ENCODE peak calls at places on chromosomes 7 and 10, in six cellular contexts. D is GM23338, K is neural progenitor cell, O is PC-3, I is HCT116, X is SK-N-SH. Y is an unnamed sample. For H3K4me1, the result is how much of the 10 kb centered on the place peaks cover.

GRCh38 chr10:132446661-132447445 is 49.9 kb downstream of the PWWP2B start:
- DNase-seq in D (no peak), O (peak), K (no peak), X (peak), I (peak), Y (peak)

GRCh38 chr10:7288060-7288690 is 122.7 kb downstream of the SFMBT2 start:
- DNase-seq in D (no peak), I (no peak), O (peak), K (no peak), X (no peak), Y (no peak)

GRCh38 chr10:94010886-94011285 is 17.2 kb downstream of the PLCE1 start:
- DNase-seq in K (no peak), D (no peak), X (no peak), I (no peak), O (peak), Y (no peak)

GRCh38 chr7:39465055-39465929 is 100.9 kb upstream of the YAE1 start:
- DNase-seq in O (peak), I (peak), X (peak), K (peak), D (peak), Y (peak)

GRCh38 chr10:61994404-61995031 is 93.0 kb downstream of the ARID5B start:
- DNase-seq in X (no peak), K (peak), D (peak), I (no peak), O (no peak), Y (no peak)

GRCh38 chr7:24916463-24917040 is 63.4 kb downstream of the OSBPL3 start:
- DNase-seq in X (no peak), D (peak), K (no peak), O (no peak), I (no peak), Y (no peak)

GRCh38 chr10:43299579-43299978 is 32.7 kb upstream of the RASGEF1A start:
- DNase-seq in K (no peak), I (no peak), D (no peak), O (no peak), X (no peak), Y (no peak)

GRCh38 chr7:158564648-158565005 is 23.0 kb downstream of the PTPRN2 start:
- DNase-seq in X (peak), D (no peak), K (no peak), I (no peak), O (no peak), Y (no peak)

GRCh38 chr7:29274156-29275017 is 79.8 kb downstream of the CHN2 start:
- DNase-seq in I (no peak), X (no peak), K (no peak), D (no peak), O (no peak), Y (no peak)

GRCh38 chr7:149598721-149599308 is 101.2 kb upstream of the ZNF746 start:
- DNase-seq in O (peak), X (peak), I (peak), K (peak), D (peak), Y (peak)

GRCh38 chr10:76311752-76312699 is 880.6 kb downstream of the LRMDA start:
- DNase-seq in O (peak), I (peak), X (peak), K (peak), D (peak), Y (peak)

GRCh38 chr7:139726485-139726869 is 51.3 kb downstream of the HIPK2 start:
- DNase-seq in D (no peak), O (no peak), K (no peak), I (no peak), X (no peak), Y (no peak)

GRCh38 chr7:139725843-139726484 is 51.8 kb downstream of the HIPK2 start:
- DNase-seq in O (no peak), X (no peak), K (no peak), D (no peak), I (no peak), Y (no peak)

GRCh38 chr7:139727151-139727705 is 50.6 kb downstream of the HIPK2 start:
- DNase-seq in D (no peak), X (no peak), K (no peak), I (no peak), O (peak), Y (no peak)

GRCh38 chr7:139730746-139731612 is 46.8 kb downstream of the HIPK2 start:
- DNase-seq in K (peak), D (no peak), O (peak), X (no peak), I (no peak), Y (peak)

DNA sequence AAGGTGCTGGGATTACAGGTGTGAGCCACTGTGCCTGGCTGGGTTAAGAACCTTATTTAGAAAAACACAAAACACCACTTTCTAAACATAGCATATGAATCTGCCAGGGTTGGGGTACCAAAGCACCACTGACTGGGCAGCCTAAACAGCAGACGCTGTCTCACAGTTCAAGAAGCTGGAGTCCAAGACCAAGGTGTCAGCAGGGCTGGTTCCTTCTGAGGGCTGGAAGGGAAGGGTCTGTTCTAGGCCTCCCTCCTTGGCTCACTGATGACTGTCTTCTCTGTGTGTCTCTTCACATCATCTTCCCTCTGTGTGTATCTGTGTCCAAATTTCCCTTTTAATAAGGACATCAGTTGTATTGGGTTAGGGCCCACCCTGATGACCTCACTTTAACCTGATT is 49.6 kb downstream of the HIPK2 start:
- DNase-seq in X (no peak), D (no peak), O (no peak), I (no peak), K (no peak), Y (no peak)
- H3K4me1 ChIP-seq in X (under half), D (under half), O (half or more), I (under half), K (under half), Y (under half)

DNA sequence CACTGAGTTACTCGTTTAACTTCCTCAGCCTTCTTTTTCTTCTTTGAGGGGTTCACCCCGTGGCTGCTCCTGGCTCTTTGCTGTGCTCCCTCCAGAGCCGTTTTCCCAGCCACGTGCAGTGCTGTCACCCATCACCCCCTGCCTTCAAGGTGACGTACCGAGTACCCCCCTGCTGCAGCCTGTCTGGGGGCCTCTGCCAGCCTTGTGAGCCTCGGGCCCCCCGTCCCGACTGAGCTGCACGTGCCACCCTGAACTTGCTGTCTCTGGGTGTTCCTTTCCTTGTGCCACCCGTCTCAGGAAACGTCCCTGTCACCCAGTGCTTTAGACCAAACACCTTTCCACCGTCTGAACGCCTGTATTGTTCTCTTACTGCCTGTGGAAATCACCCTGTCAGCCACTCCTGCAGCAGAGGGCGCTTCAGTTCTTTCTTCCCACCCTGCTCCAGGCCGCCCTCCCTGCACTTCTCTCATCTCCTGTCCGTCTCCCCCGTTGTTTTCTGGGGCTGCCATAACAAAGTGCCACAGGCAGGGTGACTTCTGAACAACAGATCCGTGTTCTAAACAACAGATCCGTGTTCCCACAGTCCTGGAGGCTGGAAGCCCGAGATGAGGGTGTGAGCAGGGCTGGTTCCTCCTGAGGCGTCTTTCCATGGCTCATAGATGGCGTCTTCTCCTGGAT is 44.6 kb downstream of the WDR37 start:
- DNase-seq in K (peak), D (peak), O (no peak), X (peak), I (no peak), Y (no peak)
- TF ChIP-seq EZH2phosphoT487 in K (no peak), D (no peak), O (no peak), X (no peak), I (no peak), Y (no peak)

GRCh38 chr10:68342909-68343516 is 10.3 kb upstream of the PBLD start:
- DNase-seq in O (peak), K (no peak), X (no peak), D (no peak), I (no peak), Y (no peak)
- H3K4me1 ChIP-seq in O (under half), K (under half), X (under half), D (under half), I (under half), Y (under half)

GRCh38 chr7:94338921-94339371 is 55.7 kb upstream of the COL1A2 start:
- DNase-seq in X (no peak), K (no peak), O (peak), D (no peak), I (no peak), Y (no peak)
- TF ChIP-seq EZH2phosphoT487 in X (no peak), K (no peak), O (no peak), D (no peak), I (no peak), Y (no peak)

DNA sequence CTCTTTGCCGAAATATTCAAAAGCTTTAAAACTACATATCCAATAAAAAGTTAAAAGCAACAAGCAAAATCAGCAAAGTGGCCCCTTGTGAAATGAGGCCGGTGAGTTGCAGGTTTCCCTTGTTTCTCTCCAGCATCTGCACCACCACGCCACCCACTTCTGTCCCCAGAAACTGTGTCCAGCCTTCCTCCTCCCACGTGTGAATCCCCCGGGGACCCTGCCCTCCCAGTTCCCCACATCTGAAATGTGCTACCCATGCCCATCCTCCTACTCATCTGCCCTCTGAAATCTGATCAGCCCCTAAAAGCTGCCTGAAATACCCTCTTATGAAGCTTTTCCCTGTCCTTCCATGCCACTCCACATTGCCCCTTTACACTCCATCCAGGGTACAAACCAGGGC is 3.8 kb downstream of the ALOX5 start:
- DNase-seq in K (no peak), D (no peak), I (no peak), X (no peak), O (no peak), Y (no peak)
- H3K4me1 ChIP-seq in K (under half), D (under half), I (under half), X (under half), O (under half), Y (under half)

DNA sequence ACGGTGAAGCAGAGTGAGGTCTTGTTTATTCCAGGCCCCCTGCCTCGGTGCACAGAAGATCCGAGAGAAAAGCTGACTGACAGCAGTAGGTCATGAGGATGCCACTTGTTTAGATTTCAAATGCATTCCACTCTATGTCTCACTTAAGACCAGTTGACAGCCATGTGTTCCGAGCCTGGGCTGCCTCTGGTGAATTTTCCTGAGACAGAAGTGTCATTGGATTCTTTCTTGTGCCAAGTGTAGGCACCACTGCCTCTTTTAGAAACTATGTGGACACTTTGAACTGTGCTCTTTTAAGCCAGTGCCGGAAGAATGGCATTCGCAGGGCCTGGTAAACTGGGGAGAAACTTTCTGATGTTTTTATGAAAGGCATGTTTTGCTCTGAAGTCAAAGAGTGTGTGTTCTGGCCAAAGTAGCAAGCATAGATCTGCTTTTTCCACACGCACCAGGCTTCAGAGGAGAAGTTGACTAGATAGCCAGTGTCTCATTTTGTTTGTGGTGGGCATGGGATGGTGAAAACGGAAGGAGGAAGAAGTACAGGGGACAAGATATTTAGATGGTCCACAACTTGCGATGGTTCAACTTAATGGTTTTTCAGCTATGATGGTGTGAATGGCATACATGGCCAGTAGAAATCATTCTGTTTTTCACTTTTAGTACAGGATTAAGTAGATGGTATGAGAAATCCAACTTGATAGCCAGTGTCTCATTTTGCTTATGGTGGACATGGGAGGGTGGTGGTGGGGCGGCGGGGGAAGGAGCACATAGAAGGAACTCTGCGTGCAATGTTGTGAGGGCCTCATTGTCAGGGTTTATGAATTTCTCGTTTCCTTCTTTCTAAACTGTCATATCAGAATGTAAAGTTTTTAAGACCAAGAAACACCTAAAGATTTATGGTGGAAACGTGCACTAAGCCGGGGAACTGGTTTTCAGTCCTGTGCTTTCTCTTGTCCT is 41.5 kb downstream of the CYP17A1 start:
- DNase-seq in X (no peak), D (no peak), K (no peak), I (no peak), O (no peak), Y (no peak)
- TF ChIP-seq EZH2phosphoT487 in X (no peak), D (no peak), K (no peak), I (no peak), O (no peak), Y (no peak)

DNA sequence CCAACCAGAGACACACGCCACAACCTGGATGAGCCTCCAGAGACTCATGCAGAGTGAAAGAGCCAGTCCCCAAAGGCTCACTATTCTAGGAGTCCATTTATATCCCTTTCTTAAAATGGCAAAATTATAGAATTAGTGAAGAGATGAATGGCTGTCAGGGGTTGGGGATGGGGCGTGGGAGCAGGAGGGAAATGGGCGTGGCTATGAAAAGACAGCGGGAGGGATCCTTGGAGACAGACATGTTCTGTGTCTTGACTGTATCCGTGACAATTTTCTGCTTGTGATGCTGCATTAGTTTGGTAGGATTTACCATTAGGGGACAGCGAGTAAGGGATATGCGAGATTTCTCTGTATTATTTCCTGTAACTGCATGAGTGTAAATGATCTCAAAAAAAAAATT is 33.0 kb downstream of the FAM53B start:
- DNase-seq in K (no peak), I (no peak), X (no peak), O (no peak), D (no peak), Y (no peak)
- H3K4me1 ChIP-seq in K (under half), I (under half), X (under half), O (under half), D (under half), Y (under half)

DNA sequence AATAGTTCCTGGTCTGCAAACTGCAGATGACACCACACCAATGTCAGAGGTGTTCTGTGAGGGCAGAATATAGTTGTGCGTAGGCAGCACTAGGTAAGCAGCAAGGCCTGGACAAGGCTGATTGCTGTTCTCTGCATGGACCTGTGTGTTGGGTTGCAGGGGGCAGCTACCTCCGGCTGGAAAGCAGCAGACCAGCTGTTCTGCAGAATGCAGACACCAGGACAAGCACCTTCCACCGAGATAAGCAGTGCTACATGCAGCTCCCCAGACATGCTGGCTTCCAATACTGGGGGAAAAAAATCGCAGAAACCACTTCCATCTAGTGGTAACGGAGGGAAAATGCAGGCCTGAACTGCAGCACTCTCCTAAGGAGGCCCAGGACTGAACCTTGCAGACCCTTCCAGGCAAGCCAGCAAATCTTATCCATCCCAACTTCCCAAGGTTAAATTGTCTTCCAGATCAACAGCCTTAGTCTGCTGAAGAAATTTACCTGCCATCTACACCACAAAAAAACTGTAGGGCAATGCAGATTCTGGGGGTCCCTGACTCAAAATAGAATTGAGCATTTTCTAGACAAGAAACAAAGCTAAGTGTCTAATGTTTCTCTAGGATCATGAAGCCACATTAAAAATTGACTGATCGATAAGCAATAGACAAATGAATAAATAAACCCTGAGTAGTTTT is 50.5 kb upstream of the COBL start:
- DNase-seq in I (no peak), D (peak), K (peak), O (peak), X (peak), Y (peak)
- TF ChIP-seq EZH2phosphoT487 in I (no peak), D (no peak), K (no peak), O (no peak), X (no peak), Y (no peak)

GRCh38 chr10:78471326-78471722 is 437.7 kb downstream of the RPS24 start:
- DNase-seq in K (no peak), D (no peak), I (no peak), O (no peak), X (no peak), Y (no peak)

GRCh38 chr10:78471723-78472541 is 438.3 kb downstream of the RPS24 start:
- DNase-seq in I (no peak), X (peak), O (no peak), K (no peak), D (no peak), Y (no peak)

GRCh38 chr10:78472542-78472890 is 438.9 kb downstream of the RPS24 start:
- DNase-seq in X (peak), D (peak), K (peak), I (no peak), O (no peak), Y (no peak)

GRCh38 chr10:78473016-78473415 is 439.4 kb downstream of the RPS24 start:
- DNase-seq in X (peak), K (peak), D (peak), O (no peak), I (no peak), Y (no peak)

DNA sequence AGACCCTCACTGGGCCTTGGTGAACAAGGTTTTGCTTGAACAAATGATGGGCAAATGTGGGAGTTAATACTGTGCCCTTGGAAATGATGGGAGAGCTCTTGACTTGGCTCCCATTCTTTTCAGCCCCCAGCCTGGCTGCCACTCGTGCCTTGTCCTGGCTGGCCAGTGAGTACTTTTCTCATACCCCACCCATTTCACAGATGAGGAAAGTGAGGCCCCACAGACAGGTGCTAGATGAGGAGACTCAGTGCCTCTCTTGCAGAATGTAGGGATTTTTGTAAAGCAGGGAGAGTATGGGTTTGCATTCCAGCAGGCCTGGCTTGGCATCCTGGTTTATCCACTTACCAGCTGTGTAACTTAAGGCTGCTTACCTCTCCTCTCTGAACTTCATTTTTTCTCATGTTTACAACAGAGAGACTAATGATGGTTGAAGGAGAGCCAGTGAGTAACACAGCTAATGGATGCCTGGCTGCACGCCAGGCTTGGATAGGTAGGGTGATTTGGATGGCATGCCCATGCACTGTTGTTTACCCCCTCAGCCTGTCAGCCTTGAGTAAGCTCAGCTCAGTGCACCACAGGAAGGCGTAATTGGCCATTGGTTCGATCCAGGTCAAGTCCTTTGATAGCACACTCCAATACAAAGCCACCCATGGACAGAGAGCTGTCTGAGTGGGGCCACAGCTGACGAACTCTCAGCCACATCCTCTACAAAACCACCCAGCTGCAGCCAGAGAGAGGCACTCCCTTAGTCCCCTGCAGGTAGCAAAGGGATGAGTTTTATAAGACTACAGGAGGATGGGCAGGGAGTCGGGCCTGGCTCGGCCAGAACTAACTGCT is 436.8 kb downstream of the RPS24 start:
- DNase-seq in K (no peak), I (no peak), O (peak), X (peak), D (no peak), Y (no peak)
- H3K4me1 ChIP-seq in K (under half), I (under half), O (under half), X (half or more), D (under half), Y (under half)